ENCODE peak calls at places on chromosome 5, in eight cellular contexts. One of them, this sample, is unnamed.

GRCh38 chr5:108521841-108522506 is 140.1 kb upstream of the FBXL17 start:
- DNase-seq in HCT116: peak
- DNase-seq in AG10803: peak
- DNase-seq in uterus: no peak
- DNase-seq in neural crest cell: peak
- DNase-seq in choroid plexus epithelial cell: peak
- DNase-seq in brain microvascular endothelial cell: peak
- DNase-seq in heart right ventricle: no peak
- DNase-seq in this sample: peak

GRCh38 chr5:170632985-170633234 is 129.1 kb downstream of the KCNIP1 start:
- DNase-seq in uterus: peak
- DNase-seq in heart right ventricle: peak
- DNase-seq in brain microvascular endothelial cell: no peak
- DNase-seq in choroid plexus epithelial cell: no peak
- DNase-seq in neural crest cell: peak
- DNase-seq in HCT116: no peak
- DNase-seq in AG10803: no peak
- DNase-seq in this sample: no peak

GRCh38 chr5:124124711-124125229 is 612.8 kb downstream of the CSNK1G3 start:
- DNase-seq in brain microvascular endothelial cell: no peak
- DNase-seq in neural crest cell: no peak
- DNase-seq in choroid plexus epithelial cell: no peak
- DNase-seq in uterus: no peak
- DNase-seq in HCT116: no peak
- DNase-seq in heart right ventricle: no peak
- DNase-seq in AG10803: no peak
- DNase-seq in this sample: no peak

GRCh38 chr5:59678959-59679358 is 214.6 kb downstream of the PDE4D start:
- DNase-seq in HCT116: no peak
- DNase-seq in neural crest cell: no peak
- DNase-seq in choroid plexus epithelial cell: no peak
- DNase-seq in heart right ventricle: no peak
- DNase-seq in AG10803: no peak
- DNase-seq in brain microvascular endothelial cell: no peak
- DNase-seq in uterus: no peak
- DNase-seq in this sample: no peak

GRCh38 chr5:173237821-173238220 is 2.8 kb upstream of the NKX2-5 start:
- DNase-seq in uterus: no peak
- DNase-seq in neural crest cell: no peak
- DNase-seq in heart right ventricle: no peak
- DNase-seq in brain microvascular endothelial cell: no peak
- DNase-seq in AG10803: no peak
- DNase-seq in choroid plexus epithelial cell: no peak
- DNase-seq in HCT116: no peak
- DNase-seq in this sample: no peak

GRCh38 chr5:100535060-100536005 is at the start of gene FAM174A:
- DNase-seq in heart right ventricle: peak
- DNase-seq in AG10803: peak
- DNase-seq in brain microvascular endothelial cell: peak
- DNase-seq in HCT116: peak
- DNase-seq in choroid plexus epithelial cell: peak
- DNase-seq in uterus: peak
- DNase-seq in neural crest cell: peak
- DNase-seq in this sample: peak

GRCh38 chr5:133926960-133927615 is 41.3 kb downstream of the C5orf15 start:
- DNase-seq in brain microvascular endothelial cell: no peak
- DNase-seq in heart right ventricle: no peak
- DNase-seq in neural crest cell: no peak
- DNase-seq in AG10803: no peak
- DNase-seq in HCT116: no peak
- DNase-seq in uterus: peak
- DNase-seq in choroid plexus epithelial cell: no peak
- DNase-seq in this sample: no peak

GRCh38 chr5:150075806-150076205 is 10.5 kb downstream of the CSF1R start:
- DNase-seq in uterus: peak
- DNase-seq in choroid plexus epithelial cell: no peak
- DNase-seq in neural crest cell: no peak
- DNase-seq in brain microvascular endothelial cell: no peak
- DNase-seq in heart right ventricle: no peak
- DNase-seq in AG10803: no peak
- DNase-seq in HCT116: no peak
- DNase-seq in this sample: no peak

GRCh38 chr5:1826235-1826980 is 25.2 kb downstream of the NDUFS6 start:
- DNase-seq in HCT116: no peak
- DNase-seq in choroid plexus epithelial cell: no peak
- DNase-seq in brain microvascular endothelial cell: no peak
- DNase-seq in AG10803: no peak
- DNase-seq in neural crest cell: no peak
- DNase-seq in heart right ventricle: no peak
- DNase-seq in uterus: no peak
- DNase-seq in this sample: no peak

GRCh38 chr5:17167171-17167891 is 50.1 kb upstream of the BASP1 start:
- DNase-seq in neural crest cell: no peak
- DNase-seq in choroid plexus epithelial cell: peak
- DNase-seq in HCT116: no peak
- DNase-seq in AG10803: no peak
- DNase-seq in brain microvascular endothelial cell: no peak
- DNase-seq in uterus: no peak
- DNase-seq in heart right ventricle: no peak
- DNase-seq in this sample: no peak

GRCh38 chr5:133825631-133826289 is 142.7 kb downstream of the C5orf15 start:
- DNase-seq in choroid plexus epithelial cell: no peak
- DNase-seq in brain microvascular endothelial cell: no peak
- DNase-seq in AG10803: no peak
- DNase-seq in heart right ventricle: peak
- DNase-seq in neural crest cell: no peak
- DNase-seq in uterus: no peak
- DNase-seq in HCT116: no peak
- DNase-seq in this sample: no peak

GRCh38 chr5:81290146-81290545 is 11.2 kb upstream of the ZCCHC9 start:
- DNase-seq in choroid plexus epithelial cell: no peak
- DNase-seq in heart right ventricle: no peak
- DNase-seq in brain microvascular endothelial cell: no peak
- DNase-seq in uterus: no peak
- DNase-seq in AG10803: peak
- DNase-seq in neural crest cell: no peak
- DNase-seq in HCT116: no peak
- DNase-seq in this sample: no peak

GRCh38 chr5:6790346-6790865 is 77.2 kb downstream of the TENT4A start:
- DNase-seq in AG10803: no peak
- DNase-seq in brain microvascular endothelial cell: no peak
- DNase-seq in heart right ventricle: no peak
- DNase-seq in neural crest cell: no peak
- DNase-seq in uterus: no peak
- DNase-seq in choroid plexus epithelial cell: no peak
- DNase-seq in HCT116: no peak
- DNase-seq in this sample: no peak

GRCh38 chr5:131536211-131536826 is 98.7 kb downstream of the RAPGEF6 start:
- DNase-seq in brain microvascular endothelial cell: peak
- DNase-seq in neural crest cell: no peak
- DNase-seq in uterus: no peak
- DNase-seq in heart right ventricle: no peak
- DNase-seq in choroid plexus epithelial cell: peak
- DNase-seq in AG10803: no peak
- DNase-seq in HCT116: no peak
- DNase-seq in this sample: peak

GRCh38 chr5:138574744-138575193 is 432 bp downstream of the HSPA9 start:
- DNase-seq in choroid plexus epithelial cell: peak
- DNase-seq in uterus: peak
- DNase-seq in heart right ventricle: no peak
- DNase-seq in brain microvascular endothelial cell: no peak
- DNase-seq in AG10803: no peak
- DNase-seq in neural crest cell: no peak
- DNase-seq in HCT116: no peak
- DNase-seq in this sample: no peak

GRCh38 chr5:149414405-149415244 is 35.5 kb upstream of the IL17B start:
- DNase-seq in AG10803: peak
- DNase-seq in heart right ventricle: peak
- DNase-seq in brain microvascular endothelial cell: peak
- DNase-seq in HCT116: no peak
- DNase-seq in neural crest cell: no peak
- DNase-seq in choroid plexus epithelial cell: peak
- DNase-seq in uterus: peak
- DNase-seq in this sample: no peak

GRCh38 chr5:135177591-135177990 is 143.6 kb upstream of the PITX1 start:
- DNase-seq in uterus: no peak
- DNase-seq in choroid plexus epithelial cell: no peak
- DNase-seq in brain microvascular endothelial cell: no peak
- DNase-seq in neural crest cell: no peak
- DNase-seq in HCT116: no peak
- DNase-seq in AG10803: no peak
- DNase-seq in heart right ventricle: no peak
- DNase-seq in this sample: no peak

GRCh38 chr5:135173662-135174290 is 139.7 kb upstream of the PITX1 start:
- DNase-seq in AG10803: no peak
- DNase-seq in uterus: no peak
- DNase-seq in heart right ventricle: no peak
- DNase-seq in HCT116: no peak
- DNase-seq in brain microvascular endothelial cell: no peak
- DNase-seq in choroid plexus epithelial cell: no peak
- DNase-seq in neural crest cell: no peak
- DNase-seq in this sample: no peak

GRCh38 chr5:135176991-135177390 is 143.0 kb upstream of the PITX1 start:
- DNase-seq in choroid plexus epithelial cell: no peak
- DNase-seq in neural crest cell: no peak
- DNase-seq in uterus: no peak
- DNase-seq in heart right ventricle: no peak
- DNase-seq in brain microvascular endothelial cell: no peak
- DNase-seq in AG10803: no peak
- DNase-seq in HCT116: no peak
- DNase-seq in this sample: no peak

GRCh38 chr5:135172718-135173117 is 138.7 kb upstream of the PITX1 start:
- DNase-seq in heart right ventricle: no peak
- DNase-seq in choroid plexus epithelial cell: no peak
- DNase-seq in neural crest cell: no peak
- DNase-seq in AG10803: no peak
- DNase-seq in HCT116: no peak
- DNase-seq in brain microvascular endothelial cell: no peak
- DNase-seq in uterus: no peak
- DNase-seq in this sample: no peak

GRCh38 chr5:135174315-135175096 is 140.5 kb upstream of the PITX1 start:
- DNase-seq in AG10803: no peak
- DNase-seq in HCT116: no peak
- DNase-seq in neural crest cell: no peak
- DNase-seq in heart right ventricle: no peak
- DNase-seq in brain microvascular endothelial cell: no peak
- DNase-seq in choroid plexus epithelial cell: no peak
- DNase-seq in uterus: no peak
- DNase-seq in this sample: no peak
- TF ChIP-seq CTCF in AG10803: no peak
- TF ChIP-seq CTCF in HCT116: peak
- TF ChIP-seq CTCF in neural crest cell: peak
- TF ChIP-seq CTCF in heart right ventricle: no peak
- TF ChIP-seq CTCF in brain microvascular endothelial cell: peak
- TF ChIP-seq CTCF in choroid plexus epithelial cell: peak
- TF ChIP-seq CTCF in uterus: no peak
- TF ChIP-seq CTCF in this sample: peak

GRCh38 chr5:64506567-64507321 is 929 bp downstream of the RGS7BP start:
- DNase-seq in AG10803: no peak
- DNase-seq in choroid plexus epithelial cell: no peak
- DNase-seq in HCT116: no peak
- DNase-seq in heart right ventricle: no peak
- DNase-seq in brain microvascular endothelial cell: no peak
- DNase-seq in neural crest cell: peak
- DNase-seq in uterus: no peak
- DNase-seq in this sample: no peak
- TF ChIP-seq CTCF in AG10803: no peak
- TF ChIP-seq CTCF in choroid plexus epithelial cell: no peak
- TF ChIP-seq CTCF in HCT116: no peak
- TF ChIP-seq CTCF in heart right ventricle: peak
- TF ChIP-seq CTCF in brain microvascular endothelial cell: no peak
- TF ChIP-seq CTCF in neural crest cell: peak
- TF ChIP-seq CTCF in uterus: no peak
- TF ChIP-seq CTCF in this sample: no peak

DNA sequence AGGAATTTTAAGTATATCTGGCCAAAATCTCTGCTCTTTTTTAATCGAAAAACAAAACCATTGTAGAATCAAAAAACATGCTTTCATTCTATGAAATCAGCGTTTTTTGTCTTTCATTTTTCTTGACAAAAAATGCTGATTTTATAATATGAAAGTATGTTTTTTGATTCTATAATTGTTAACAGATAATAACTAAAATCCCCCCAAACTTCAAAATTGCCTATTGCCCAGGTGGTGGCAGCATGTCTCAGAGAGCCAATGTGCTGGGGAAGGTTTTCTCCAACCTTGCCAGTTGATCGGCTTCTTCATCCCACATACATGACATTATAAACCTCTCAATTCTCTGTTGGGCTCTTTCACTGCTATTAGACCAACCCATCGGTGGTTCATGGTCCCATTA is 5.1 kb upstream of the SMIM15 start:
- DNase-seq in heart right ventricle: no peak
- DNase-seq in neural crest cell: no peak
- DNase-seq in brain microvascular endothelial cell: peak
- DNase-seq in choroid plexus epithelial cell: peak
- DNase-seq in HCT116: no peak
- DNase-seq in AG10803: peak
- DNase-seq in uterus: no peak
- DNase-seq in this sample: peak
- TF ChIP-seq CTCF in heart right ventricle: peak
- TF ChIP-seq CTCF in neural crest cell: peak
- TF ChIP-seq CTCF in brain microvascular endothelial cell: peak
- TF ChIP-seq CTCF in choroid plexus epithelial cell: peak
- TF ChIP-seq CTCF in HCT116: peak
- TF ChIP-seq CTCF in AG10803: peak
- TF ChIP-seq CTCF in uterus: no peak
- TF ChIP-seq CTCF in this sample: peak

GRCh38 chr5:94409440-94409839 is 209.0 kb downstream of the KIAA0825 start:
- DNase-seq in neural crest cell: no peak
- DNase-seq in heart right ventricle: no peak
- DNase-seq in HCT116: no peak
- DNase-seq in AG10803: no peak
- DNase-seq in uterus: no peak
- DNase-seq in brain microvascular endothelial cell: no peak
- DNase-seq in choroid plexus epithelial cell: no peak
- DNase-seq in this sample: no peak
- TF ChIP-seq CTCF in neural crest cell: no peak
- TF ChIP-seq CTCF in heart right ventricle: no peak
- TF ChIP-seq CTCF in HCT116: no peak
- TF ChIP-seq CTCF in AG10803: no peak
- TF ChIP-seq CTCF in uterus: no peak
- TF ChIP-seq CTCF in brain microvascular endothelial cell: no peak
- TF ChIP-seq CTCF in choroid plexus epithelial cell: no peak
- TF ChIP-seq CTCF in this sample: no peak

GRCh38 chr5:27652505-27652904 is 614.1 kb upstream of the CDH9 start:
- DNase-seq in heart right ventricle: no peak
- DNase-seq in neural crest cell: no peak
- DNase-seq in HCT116: no peak
- DNase-seq in uterus: no peak
- DNase-seq in brain microvascular endothelial cell: no peak
- DNase-seq in choroid plexus epithelial cell: no peak
- DNase-seq in AG10803: no peak
- DNase-seq in this sample: peak
- TF ChIP-seq CTCF in heart right ventricle: no peak
- TF ChIP-seq CTCF in neural crest cell: no peak
- TF ChIP-seq CTCF in HCT116: no peak
- TF ChIP-seq CTCF in uterus: no peak
- TF ChIP-seq CTCF in brain microvascular endothelial cell: peak
- TF ChIP-seq CTCF in choroid plexus epithelial cell: no peak
- TF ChIP-seq CTCF in AG10803: no peak
- TF ChIP-seq CTCF in this sample: peak